ENCODE peak calls at places on chromosomes 6 and 20, in seven cellular contexts. E is AG09309, U is spleen, Y is heart right ventricle, S is PC-3, H is HCT116, B is uterus. C is an unnamed sample.

GRCh38 chr20:62894261-62894660 is 32.0 kb downstream of the DIDO1 start:
- DNase-seq in E (no peak), U (no peak), Y (no peak), S (no peak), H (no peak), B (no peak), C (no peak)

GRCh38 chr6:33886673-33887144 is 82.9 kb upstream of the MLN start:
- DNase-seq in E (peak; percentile 72), U (no peak), Y (peak; percentile 73), S (peak; percentile 48), H (no peak), B (peak; percentile 83), C (no peak)

GRCh38 chr6:131995924-131996323 is 44.8 kb upstream of the CCN2 start:
- DNase-seq in E (peak; percentile 62), U (no peak), Y (no peak), S (peak; percentile 87), H (peak; percentile 81), B (no peak), C (no peak)

GRCh38 chr6:158867381-158868121 is 48.4 kb upstream of the EZR start:
- DNase-seq in E (no peak), U (no peak), Y (no peak), S (no peak), H (peak; percentile 85), B (no peak), C (no peak)

GRCh38 chr6:72784581-72784980 is 162.7 kb downstream of the KCNQ5 start:
- DNase-seq in E (no peak), U (no peak), Y (no peak), S (peak; percentile 42), H (no peak), B (no peak), C (no peak)

GRCh38 chr6:130293800-130294199 is 71.0 kb upstream of the SAMD3 start:
- DNase-seq in E (peak; percentile 54), U (no peak), Y (no peak), S (peak; percentile 70), H (peak; percentile 45), B (no peak), C (peak; percentile 46)

GRCh38 chr6:26125015-26125690 is 37.9 kb downstream of the HFE start:
- DNase-seq in E (no peak), U (peak; percentile 80), Y (no peak), S (peak; percentile 33), H (no peak), B (no peak), C (no peak)

GRCh38 chr20:49630396-49630951 is 62.5 kb upstream of the PTGIS start:
- DNase-seq in E (no peak), U (no peak), Y (no peak), S (no peak), H (no peak), B (no peak), C (no peak)

GRCh38 chr6:127737768-127738167 is 160.8 kb downstream of the C6orf58 start:
- DNase-seq in E (no peak), U (no peak), Y (no peak), S (no peak), H (no peak), B (no peak), C (no peak)

GRCh38 chr20:4504814-4505213 is 216.9 kb upstream of the PRND start:
- DNase-seq in E (no peak), U (no peak), Y (no peak), S (no peak), H (no peak), B (no peak), C (no peak)

GRCh38 chr6:71250050-71250689 is 38.4 kb upstream of the OGFRL1 start:
- DNase-seq in E (peak; percentile 66), U (no peak), Y (no peak), S (peak; percentile 47), H (no peak), B (no peak), C (no peak)

GRCh38 chr6:71529026-71529425 is 240.4 kb downstream of the OGFRL1 start:
- DNase-seq in E (no peak), U (no peak), Y (no peak), S (no peak), H (no peak), B (no peak), C (no peak)

DNA sequence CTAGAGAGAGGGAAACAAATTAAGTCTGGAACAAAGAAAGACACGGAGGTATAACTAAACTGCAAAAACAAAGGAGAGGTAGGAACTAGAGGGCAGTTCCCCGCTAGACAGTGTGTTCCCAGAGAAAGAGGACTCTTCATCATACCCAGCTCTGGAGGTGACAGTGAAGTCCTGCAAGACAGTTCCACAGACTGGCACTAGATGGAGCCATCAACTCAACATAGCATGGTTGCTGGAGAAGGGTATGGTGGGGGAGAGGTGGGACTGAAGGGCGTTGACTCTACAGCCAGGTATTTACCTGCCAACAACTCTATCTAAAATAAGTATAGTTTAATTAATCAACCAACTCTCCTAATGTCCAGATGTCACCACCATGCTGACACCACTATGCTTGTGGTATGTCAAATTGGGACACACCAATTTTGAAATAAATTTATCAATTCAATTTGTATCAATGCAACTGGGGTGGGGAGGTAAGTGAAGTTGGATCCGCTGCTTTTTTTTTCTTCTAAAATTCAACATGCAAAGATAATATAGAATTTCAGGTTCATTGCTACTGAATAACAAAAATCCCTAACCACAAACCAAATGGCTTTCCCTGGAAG is 9.7 kb downstream of the BACH2 start:
- DNase-seq in E (no peak), U (no peak), Y (no peak), S (peak; percentile 72), H (peak; percentile 72), B (no peak), C (no peak)
- H3K4me3 ChIP-seq in E (no peak overlapping the region), U (no peak overlapping the region), Y (no peak overlapping the region), S (no peak overlapping the region), H (no peak overlapping the region), B (no peak overlapping the region), C (no peak overlapping the region)

GRCh38 chr6:68641172-68641571 is 6.1 kb downstream of the ADGRB3 start:
- DNase-seq in E (no peak), U (no peak), Y (no peak), S (no peak), H (no peak), B (no peak), C (no peak)

GRCh38 chr6:68638225-68638900 is 3.3 kb downstream of the ADGRB3 start:
- DNase-seq in E (peak; percentile 4), U (no peak), Y (peak; percentile 14), S (peak; percentile 40), H (no peak), B (peak; percentile 34), C (peak; percentile 1)

GRCh38 chr6:68639211-68639610 is 4.1 kb downstream of the ADGRB3 start:
- DNase-seq in E (no peak), U (no peak), Y (no peak), S (no peak), H (no peak), B (no peak), C (no peak)

GRCh38 chr6:68640506-68640875 is 5.4 kb downstream of the ADGRB3 start:
- DNase-seq in E (no peak), U (no peak), Y (no peak), S (no peak), H (no peak), B (no peak), C (no peak)

GRCh38 chr6:68639826-68640505 is 4.9 kb downstream of the ADGRB3 start:
- DNase-seq in E (no peak), U (no peak), Y (no peak), S (no peak), H (no peak), B (no peak), C (no peak)
- H3K4me3 ChIP-seq in E (no peak overlapping the region), U (no peak overlapping the region), Y (peak overlapping the region; percentile 39), S (peak overlapping the region; percentile 55), H (no peak overlapping the region), B (peak overlapping the region; percentile 15), C (no peak overlapping the region)

GRCh38 chr6:42103753-42104094 is 38.7 kb downstream of the C6orf132 start:
- DNase-seq in E (no peak), U (no peak), Y (no peak), S (no peak), H (no peak), B (no peak), C (no peak)
- H3K4me3 ChIP-seq in E (no peak overlapping the region), U (peak overlapping the region; percentile 40), Y (no peak overlapping the region), S (no peak overlapping the region), H (no peak overlapping the region), B (no peak overlapping the region), C (no peak overlapping the region)

GRCh38 chr6:139586273-139586672 is 211.8 kb upstream of the CITED2 start:
- DNase-seq in E (no peak), U (no peak), Y (no peak), S (no peak), H (no peak), B (no peak), C (no peak)
- H3K4me3 ChIP-seq in E (no peak overlapping the region), U (no peak overlapping the region), Y (no peak overlapping the region), S (no peak overlapping the region), H (no peak overlapping the region), B (no peak overlapping the region), C (no peak overlapping the region)

GRCh38 chr20:46000571-46001145 is 8.1 kb upstream of the MMP9 start:
- DNase-seq in E (no peak), U (no peak), Y (no peak), S (no peak), H (no peak), B (no peak), C (no peak)
- H3K4me3 ChIP-seq in E (no peak overlapping the region), U (no peak overlapping the region), Y (no peak overlapping the region), S (no peak overlapping the region), H (no peak overlapping the region), B (no peak overlapping the region), C (no peak overlapping the region)

GRCh38 chr6:137647762-137648412 is 153.7 kb upstream of the OLIG3 start:
- DNase-seq in E (peak; percentile 23), U (no peak), Y (no peak), S (peak; percentile 70), H (no peak), B (no peak), C (no peak)
- H3K4me3 ChIP-seq in E (no peak overlapping the region), U (no peak overlapping the region), Y (no peak overlapping the region), S (no peak overlapping the region), H (no peak overlapping the region), B (no peak overlapping the region), C (no peak overlapping the region)

GRCh38 chr6:7135755-7136154 is 28.0 kb downstream of the RREB1 start:
- DNase-seq in E (no peak), U (no peak), Y (no peak), S (no peak), H (no peak), B (no peak), C (no peak)
- H3K4me3 ChIP-seq in E (no peak overlapping the region), U (no peak overlapping the region), Y (no peak overlapping the region), S (no peak overlapping the region), H (no peak overlapping the region), B (no peak overlapping the region), C (no peak overlapping the region)

C was measured in LNCaP clone FGC.